ENCODE peak calls at places on chromosomes 6 and 20, in five cellular contexts. H, P, D, Z and C are unnamed samples.

GRCh38 chr6:2085657-2086056 is 159.7 kb downstream of the GMDS start:
- DNase-seq in H (no peak), P (no peak), D (no peak), Z (no peak), C (no peak)

GRCh38 chr20:59537991-59538390 is 66.3 kb upstream of the PHACTR3 start:
- DNase-seq in H (no peak), P (no peak), D (no peak), Z (no peak), C (no peak)

GRCh38 chr6:3231213-3232016 is 4.0 kb upstream of the TUBB2B start:
- DNase-seq in H (peak; percentile 75), P (no peak), D (peak; percentile 95), Z (peak; percentile 83), C (peak; percentile 85)

GRCh38 chr6:124792386-124792785 is 169.9 kb upstream of the RNF217 start:
- DNase-seq in H (no peak), P (no peak), D (no peak), Z (no peak), C (no peak)

GRCh38 chr6:167565884-167566491 is 241.1 kb downstream of the TTLL2 start:
- DNase-seq in H (no peak), P (no peak), D (no peak), Z (peak; percentile 56), C (peak; percentile 59)

GRCh38 chr20:3248167-3248992 is 9.4 kb upstream of the SLC4A11 start:
- DNase-seq in H (peak; percentile 73), P (no peak), D (peak; percentile 75), Z (peak; percentile 71), C (peak; percentile 48)

GRCh38 chr20:50469324-50469723 is 40.9 kb upstream of the PTPN1 start:
- DNase-seq in H (no peak), P (no peak), D (no peak), Z (no peak), C (no peak)

GRCh38 chr6:163900570-163900969 is 486.1 kb downstream of the QKI start:
- DNase-seq in H (no peak), P (no peak), D (no peak), Z (no peak), C (no peak)

GRCh38 chr6:53937461-53937860 is 142.7 kb downstream of the LRRC1 start:
- DNase-seq in H (no peak), P (no peak), D (no peak), Z (no peak), C (no peak)

GRCh38 chr6:44564906-44565524 is 177.5 kb downstream of the CDC5L start:
- DNase-seq in H (no peak), P (no peak), D (no peak), Z (no peak), C (no peak)

GRCh38 chr6:9131201-9131600 is 695.9 kb upstream of the SLC35B3 start:
- DNase-seq in H (no peak), P (no peak), D (no peak), Z (no peak), C (no peak)

GRCh38 chr6:46011241-46012085 is 4.2 kb downstream of the CLIC5 start:
- DNase-seq in H (no peak), P (peak; percentile 85), D (no peak), Z (no peak), C (no peak)

GRCh38 chr6:163345931-163346330 is 68.6 kb upstream of the QKI start:
- DNase-seq in H (no peak), P (no peak), D (no peak), Z (no peak), C (no peak)

GRCh38 chr6:133314951-133315350 is 73.8 kb downstream of the EYA4 start:
- DNase-seq in H (no peak), P (no peak), D (no peak), Z (no peak), C (no peak)

GRCh38 chr6:96704713-96705112 is 132.6 kb downstream of the GPR63 start:
- DNase-seq in H (no peak), P (no peak), D (no peak), Z (no peak), C (no peak)

GRCh38 chr20:19928379-19929360 is 88.5 kb upstream of the NAA20 start:
- DNase-seq in H (no peak), P (no peak), D (no peak), Z (no peak), C (no peak)

GRCh38 chr20:19990911-19991707 is 26.1 kb upstream of the NAA20 start:
- DNase-seq in H (no peak), P (no peak), D (no peak), Z (no peak), C (no peak)

GRCh38 chr20:53942121-53942816 is 128.1 kb downstream of the BCAS1 start:
- DNase-seq in H (peak; percentile 83), P (no peak), D (no peak), Z (no peak), C (peak; percentile 13)

GRCh38 chr6:128275681-128276080 is 244.7 kb downstream of the PTPRK start:
- DNase-seq in H (no peak), P (no peak), D (no peak), Z (no peak), C (no peak)

GRCh38 chr6:147735924-147736323 is 227.4 kb downstream of the SAMD5 start:
- DNase-seq in H (no peak), P (no peak), D (no peak), Z (no peak), C (no peak)

GRCh38 chr20:63121246-63121645 is 94.7 kb downstream of the YTHDF1 start:
- DNase-seq in H (no peak), P (peak; percentile 23), D (no peak), Z (no peak), C (no peak)

GRCh38 chr20:46406986-46407670 is 713 bp upstream of the ELMO2 start:
- DNase-seq in H (no peak), P (peak; percentile 82), D (peak; percentile 88), Z (no peak), C (peak; percentile 22)

GRCh38 chr6:141548969-141549368 is 583.8 kb upstream of the GJE1 start:
- DNase-seq in H (no peak), P (no peak), D (no peak), Z (no peak), C (no peak)